ENCODE peak calls at places on chromosome 1, in ten cellular contexts. M, H, J, E, I, G, C, P, W and B are unnamed samples.

GRCh38 chr1:8384577-8384976 is 66.7 kb downstream of the SLC45A1 start:
- DNase-seq in C (no peak), E (no peak), P (no peak), W (no peak), J (no peak), G (no peak), H (no peak), M (no peak), I (peak; percentile 44), B (no peak)

GRCh38 chr1:28668191-28668955 is at the start of gene GMEB1:
- DNase-seq in C (peak; percentile 77), I (peak; percentile 96), J (peak; percentile 91), W (peak; percentile 87), H (peak; percentile 86), G (peak; percentile 81), P (peak; percentile 69), E (peak; percentile 95), M (peak; percentile 87), B (no peak)

GRCh38 chr1:29490204-29490934 is 254.0 kb downstream of the PTPRU start:
- DNase-seq in E (peak; percentile 43), C (no peak), H (no peak), M (no peak), G (no peak), W (no peak), P (no peak), I (no peak), J (no peak), B (no peak)

GRCh38 chr1:154019280-154019679 is 28.7 kb downstream of the RPS27 start:
- DNase-seq in I (no peak), H (no peak), M (no peak), P (no peak), W (no peak), C (no peak), G (no peak), J (no peak), E (no peak), B (no peak)

GRCh38 chr1:160078392-160079195 is 2.7 kb upstream of the KCNJ9 start:
- DNase-seq in W (no peak), J (peak; percentile 40), I (peak; percentile 63), H (peak; percentile 60), M (peak; percentile 75), E (no peak), G (no peak), C (no peak), P (peak; percentile 51), B (no peak)

GRCh38 chr1:6648556-6648955 is 23.9 kb downstream of the THAP3 start:
- DNase-seq in M (no peak), H (no peak), G (no peak), I (no peak), C (no peak), W (no peak), J (no peak), E (no peak), P (no peak), B (no peak)

GRCh38 chr1:226882631-226883409 is 12.4 kb downstream of the PSEN2 start:
- DNase-seq in I (peak; percentile 45), J (peak; percentile 40), M (no peak), P (no peak), C (peak; percentile 69), E (no peak), H (peak; percentile 45), G (no peak), W (no peak), B (peak; percentile 18)

GRCh38 chr1:203309115-203309429 is 3.8 kb downstream of the BTG2 start:
- DNase-seq in G (no peak), W (no peak), I (no peak), E (no peak), J (no peak), C (no peak), M (no peak), H (peak; percentile 14), P (no peak), B (no peak)

GRCh38 chr1:109467301-109467777 is 993 bp downstream of the SYPL2 start:
- DNase-seq in J (no peak), C (no peak), M (peak; percentile 49), H (no peak), W (no peak), G (no peak), P (no peak), E (no peak), I (no peak), B (no peak)

GRCh38 chr1:30749691-30750583 is 7.6 kb downstream of the LAPTM5 start:
- DNase-seq in I (no peak), J (no peak), W (no peak), E (no peak), M (no peak), H (peak; percentile 75), G (no peak), P (no peak), C (no peak), B (no peak)

GRCh38 chr1:198520524-198521254 is 19.8 kb downstream of the ATP6V1G3 start:
- DNase-seq in P (no peak), I (no peak), M (no peak), J (no peak), G (no peak), C (no peak), E (no peak), H (no peak), W (no peak), B (no peak)

GRCh38 chr1:31782766-31783410 is 18.7 kb upstream of the ADGRB2 start:
- DNase-seq in J (no peak), C (no peak), W (no peak), H (no peak), I (no peak), P (no peak), E (peak; percentile 67), G (no peak), M (peak; percentile 64), B (no peak)

GRCh38 chr1:247056071-247056470 is 22.5 kb downstream of the ZNF670 start:
- DNase-seq in G (no peak), W (no peak), J (no peak), H (no peak), M (no peak), P (no peak), I (no peak), C (no peak), E (no peak), B (no peak)

GRCh38 chr1:247060771-247061170 is 17.8 kb downstream of the ZNF670 start:
- DNase-seq in G (no peak), P (no peak), C (no peak), I (no peak), J (no peak), H (no peak), W (no peak), E (no peak), M (no peak), B (no peak)

GRCh38 chr1:247054992-247055415 is 23.6 kb downstream of the ZNF670 start:
- DNase-seq in P (no peak), W (no peak), I (peak; percentile 3), E (no peak), J (peak; percentile 79), G (peak; percentile 20), M (no peak), H (no peak), C (peak; percentile 28), B (no peak)
- H3K9me3 ChIP-seq in P (peaks cover 75% of the 10 kb centered on the region), W (peaks cover 94% of the 10 kb centered on the region), I (no peaks in the 10 kb centered on the region), E (peaks cover 9% of the 10 kb centered on the region), J (no peaks in the 10 kb centered on the region), G (no peaks in the 10 kb centered on the region), M (peaks cover 32% of the 10 kb centered on the region), H (peaks cover 12% of the 10 kb centered on the region), C (peaks cover 30% of the 10 kb centered on the region), B (peaks cover 40% of the 10 kb centered on the region)

GRCh38 chr1:115210302-115210711 is 121.0 kb upstream of the TSPAN2 start:
- DNase-seq in M (no peak), E (no peak), C (peak; percentile 58), P (no peak), J (no peak), W (no peak), H (no peak), G (no peak), I (peak; percentile 71), B (no peak)
- H3K9me3 ChIP-seq in M (no peaks in the 10 kb centered on the region), E (no peaks in the 10 kb centered on the region), C (no peaks in the 10 kb centered on the region), P (no peaks in the 10 kb centered on the region), J (no peaks in the 10 kb centered on the region), W (no peaks in the 10 kb centered on the region), H (no peaks in the 10 kb centered on the region), G (no peaks in the 10 kb centered on the region), I (no peaks in the 10 kb centered on the region), B (no peaks in the 10 kb centered on the region)

DNA sequence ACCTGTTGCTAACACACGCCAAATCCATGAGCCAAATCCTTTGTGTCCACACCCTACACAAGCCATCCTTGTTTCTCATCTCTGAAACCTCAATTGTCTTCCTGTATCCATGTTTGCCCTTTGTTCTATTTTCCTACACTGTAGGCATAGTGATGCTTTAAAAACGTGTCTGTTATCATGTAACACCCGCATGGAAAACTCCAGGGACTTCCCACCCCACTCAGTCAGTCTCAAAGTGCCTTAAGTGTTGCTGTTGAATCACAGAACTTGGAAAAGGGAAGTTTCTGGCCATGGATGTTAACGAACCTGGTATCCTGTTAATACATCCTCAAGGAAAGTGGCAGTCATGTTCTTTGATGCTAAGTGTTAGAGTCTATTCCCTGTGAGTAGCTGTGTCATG is 9.7 kb downstream of the OR2T11 start:
- DNase-seq in G (no peak), C (no peak), H (no peak), W (no peak), I (no peak), E (no peak), J (no peak), M (no peak), P (no peak), B (no peak)
- H3K9me3 ChIP-seq in G (no peaks in the 10 kb centered on the region), C (no peaks in the 10 kb centered on the region), H (no peaks in the 10 kb centered on the region), W (no peaks in the 10 kb centered on the region), I (no peaks in the 10 kb centered on the region), E (no peaks in the 10 kb centered on the region), J (no peaks in the 10 kb centered on the region), M (peaks cover 87% of the 10 kb centered on the region), P (no peaks in the 10 kb centered on the region), B (peaks cover 3% of the 10 kb centered on the region)

DNA sequence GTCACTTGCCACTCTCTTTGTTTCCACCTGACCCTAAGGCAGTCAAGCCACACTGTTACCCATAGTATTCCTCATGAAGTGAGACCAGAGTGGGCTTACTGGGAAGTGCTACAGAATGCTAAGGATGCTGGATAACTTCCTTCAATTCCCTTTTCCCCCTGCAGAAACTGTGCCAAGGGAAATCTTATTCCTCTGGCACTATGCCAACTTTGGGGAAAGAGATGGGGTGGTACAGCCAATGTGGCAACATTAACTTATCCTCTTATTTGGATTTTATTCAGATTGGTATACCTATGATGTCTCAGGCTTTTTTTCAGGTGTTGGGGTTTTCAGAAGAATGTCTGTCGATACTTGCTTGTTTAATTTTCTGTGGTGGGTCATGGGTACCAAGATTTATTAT is 599.4 kb upstream of the PBX1 start:
- DNase-seq in W (no peak), M (no peak), G (no peak), E (no peak), I (no peak), P (no peak), J (no peak), H (no peak), C (no peak), B (no peak)
- H3K9me3 ChIP-seq in W (peaks cover 53% of the 10 kb centered on the region), M (no peaks in the 10 kb centered on the region), G (peaks cover 9% of the 10 kb centered on the region), E (peaks cover 13% of the 10 kb centered on the region), I (no peaks in the 10 kb centered on the region), P (peaks cover 7% of the 10 kb centered on the region), J (no peaks in the 10 kb centered on the region), H (no peaks in the 10 kb centered on the region), C (peaks cover 15% of the 10 kb centered on the region), B (no peaks in the 10 kb centered on the region)

GRCh38 chr1:155295183-155295941 is 5.9 kb downstream of the PKLR start:
- DNase-seq in G (no peak), P (no peak), M (peak; percentile 68), C (no peak), E (no peak), J (no peak), I (no peak), H (no peak), W (no peak), B (no peak)
- H3K9me3 ChIP-seq in G (no peaks in the 10 kb centered on the region), P (no peaks in the 10 kb centered on the region), M (no peaks in the 10 kb centered on the region), C (peaks cover 2% of the 10 kb centered on the region), E (no peaks in the 10 kb centered on the region), J (no peaks in the 10 kb centered on the region), I (no peaks in the 10 kb centered on the region), H (no peaks in the 10 kb centered on the region), W (no peaks in the 10 kb centered on the region), B (no peaks in the 10 kb centered on the region)